ENCODE peak calls at places on chromosome 9, in ten cellular contexts. One of them, this sample, is unnamed.
A peak's percentile ranks its signal among the peaks of the same experiment; 100 is the strongest.

GRCh38 chr9:131593255-131593820 is 48.0 kb downstream of the PRRT1B start:
- DNase-seq in thoracic aorta: no peak
- DNase-seq in AG10803: peak; percentile 5
- DNase-seq in prostate gland: no peak
- DNase-seq in activated naive CD8-positive, alpha-beta T cell treated with anti-CD3 and anti-CD28 coated beads, Interleukin-2, amount 50 U/mL, for 24 hours: no peak
- DNase-seq in NCI-H524: no peak
- DNase-seq in T-helper 2 cell: no peak
- DNase-seq in central memory CD4-positive, alpha-beta T cell: no peak
- DNase-seq in hypothalamus: no peak
- DNase-seq in fibroblast of lung: peak; percentile 41
- DNase-seq in this sample: no peak

GRCh38 chr9:121278535-121279169 is 10.7 kb downstream of the GSN start:
- DNase-seq in T-helper 2 cell: no peak
- DNase-seq in fibroblast of lung: peak; percentile 99
- DNase-seq in NCI-H524: peak; percentile 49
- DNase-seq in thoracic aorta: peak; percentile 50
- DNase-seq in AG10803: peak; percentile 100
- DNase-seq in activated naive CD8-positive, alpha-beta T cell treated with anti-CD3 and anti-CD28 coated beads, Interleukin-2, amount 50 U/mL, for 24 hours: peak; percentile 52
- DNase-seq in hypothalamus: peak; percentile 22
- DNase-seq in prostate gland: peak; percentile 39
- DNase-seq in central memory CD4-positive, alpha-beta T cell: peak; percentile 16
- DNase-seq in this sample: peak; percentile 99

GRCh38 chr9:89000973-89001916 is 10.0 kb downstream of the S1PR3 start:
- DNase-seq in prostate gland: peak; percentile 85
- DNase-seq in NCI-H524: peak; percentile 72
- DNase-seq in thoracic aorta: peak; percentile 73
- DNase-seq in central memory CD4-positive, alpha-beta T cell: peak; percentile 36
- DNase-seq in hypothalamus: peak; percentile 77
- DNase-seq in fibroblast of lung: peak; percentile 76
- DNase-seq in activated naive CD8-positive, alpha-beta T cell treated with anti-CD3 and anti-CD28 coated beads, Interleukin-2, amount 50 U/mL, for 24 hours: peak; percentile 85
- DNase-seq in AG10803: peak; percentile 74
- DNase-seq in T-helper 2 cell: peak; percentile 66
- DNase-seq in this sample: peak; percentile 94

GRCh38 chr9:69028754-69029153 is 6.8 kb upstream of the FXN start:
- DNase-seq in T-helper 2 cell: no peak
- DNase-seq in prostate gland: no peak
- DNase-seq in fibroblast of lung: peak; percentile 5
- DNase-seq in NCI-H524: no peak
- DNase-seq in thoracic aorta: no peak
- DNase-seq in central memory CD4-positive, alpha-beta T cell: peak; percentile 76
- DNase-seq in activated naive CD8-positive, alpha-beta T cell treated with anti-CD3 and anti-CD28 coated beads, Interleukin-2, amount 50 U/mL, for 24 hours: peak; percentile 30
- DNase-seq in AG10803: peak; percentile 7
- DNase-seq in hypothalamus: no peak
- DNase-seq in this sample: no peak

GRCh38 chr9:123834907-123835562 is 94.9 kb downstream of the DENND1A start:
- DNase-seq in fibroblast of lung: peak; percentile 57
- DNase-seq in prostate gland: no peak
- DNase-seq in NCI-H524: no peak
- DNase-seq in central memory CD4-positive, alpha-beta T cell: no peak
- DNase-seq in activated naive CD8-positive, alpha-beta T cell treated with anti-CD3 and anti-CD28 coated beads, Interleukin-2, amount 50 U/mL, for 24 hours: no peak
- DNase-seq in hypothalamus: no peak
- DNase-seq in thoracic aorta: no peak
- DNase-seq in AG10803: peak; percentile 53
- DNase-seq in T-helper 2 cell: no peak
- DNase-seq in this sample: peak; percentile 34

GRCh38 chr9:86944974-86945867 is 2.1 kb downstream of the GAS1 start:
- DNase-seq in activated naive CD8-positive, alpha-beta T cell treated with anti-CD3 and anti-CD28 coated beads, Interleukin-2, amount 50 U/mL, for 24 hours: no peak
- DNase-seq in prostate gland: no peak
- DNase-seq in T-helper 2 cell: no peak
- DNase-seq in central memory CD4-positive, alpha-beta T cell: no peak
- DNase-seq in AG10803: peak; percentile 42
- DNase-seq in thoracic aorta: no peak
- DNase-seq in NCI-H524: no peak
- DNase-seq in hypothalamus: no peak
- DNase-seq in fibroblast of lung: no peak
- DNase-seq in this sample: peak; percentile 59

GRCh38 chr9:85940832-85941616 is at the start of gene NAA35:
- DNase-seq in activated naive CD8-positive, alpha-beta T cell treated with anti-CD3 and anti-CD28 coated beads, Interleukin-2, amount 50 U/mL, for 24 hours: peak; percentile 99
- DNase-seq in fibroblast of lung: peak; percentile 96
- DNase-seq in hypothalamus: peak; percentile 98
- DNase-seq in AG10803: peak; percentile 96
- DNase-seq in thoracic aorta: peak; percentile 93
- DNase-seq in NCI-H524: peak; percentile 90
- DNase-seq in T-helper 2 cell: peak; percentile 98
- DNase-seq in central memory CD4-positive, alpha-beta T cell: peak; percentile 99
- DNase-seq in prostate gland: peak; percentile 99
- DNase-seq in this sample: peak; percentile 96

GRCh38 chr9:93091453-93092081 is 4.5 kb upstream of the CARD19 start:
- DNase-seq in T-helper 2 cell: peak; percentile 35
- DNase-seq in prostate gland: no peak
- DNase-seq in thoracic aorta: no peak
- DNase-seq in central memory CD4-positive, alpha-beta T cell: no peak
- DNase-seq in AG10803: peak; percentile 73
- DNase-seq in NCI-H524: no peak
- DNase-seq in activated naive CD8-positive, alpha-beta T cell treated with anti-CD3 and anti-CD28 coated beads, Interleukin-2, amount 50 U/mL, for 24 hours: peak; percentile 65
- DNase-seq in hypothalamus: no peak
- DNase-seq in fibroblast of lung: peak; percentile 91
- DNase-seq in this sample: peak; percentile 91

GRCh38 chr9:24258626-24259025 is 287.1 kb downstream of the IZUMO3 start:
- DNase-seq in prostate gland: no peak
- DNase-seq in activated naive CD8-positive, alpha-beta T cell treated with anti-CD3 and anti-CD28 coated beads, Interleukin-2, amount 50 U/mL, for 24 hours: no peak
- DNase-seq in fibroblast of lung: no peak
- DNase-seq in central memory CD4-positive, alpha-beta T cell: no peak
- DNase-seq in hypothalamus: no peak
- DNase-seq in NCI-H524: no peak
- DNase-seq in thoracic aorta: no peak
- DNase-seq in T-helper 2 cell: no peak
- DNase-seq in AG10803: no peak
- DNase-seq in this sample: no peak

GRCh38 chr9:76379494-76379893 is 14.7 kb downstream of the RFK start:
- DNase-seq in AG10803: no peak
- DNase-seq in activated naive CD8-positive, alpha-beta T cell treated with anti-CD3 and anti-CD28 coated beads, Interleukin-2, amount 50 U/mL, for 24 hours: no peak
- DNase-seq in central memory CD4-positive, alpha-beta T cell: no peak
- DNase-seq in prostate gland: no peak
- DNase-seq in NCI-H524: no peak
- DNase-seq in hypothalamus: no peak
- DNase-seq in thoracic aorta: no peak
- DNase-seq in T-helper 2 cell: no peak
- DNase-seq in fibroblast of lung: no peak
- DNase-seq in this sample: no peak

This sample was measured in foreskin fibroblast.